ENCODE peak calls at places on chromosomes 7 and 10, in ten cellular contexts. G is stimulated activated CD8-positive, alpha-beta memory T cell treated with anti-CD3 and anti-CD28 coated beads, Interleukin-12 subunit alpha, Interleukin-12 subunit beta, amount 100 ng/mL, for 1 hour; F is iris pigment epithelial cell; L is heart right ventricle; M is neuronal stem cell; N is caudate nucleus; Z is stimulated activated CD4-positive, alpha-beta T cell treated with anti-CD3 and anti-CD28 coated beads, Interleukin-4, amount 100 ng/mL, for 24 hours; A is posterior cingulate gyrus; U is substantia nigra; B is GM03348. I is an unnamed sample.

GRCh38 chr7:116322541-116322940 is 112.2 kb downstream of the TES start:
- DNase-seq in M (no peak), G (no peak), L (no peak), Z (no peak), N (no peak), A (no peak), U (no peak), B (no peak), F (peak), I (no peak)

GRCh38 chr7:157429001-157429679 is 92.3 kb downstream of the DNAJB6 start:
- DNase-seq in G (no peak), M (no peak), Z (no peak), U (no peak), F (no peak), B (no peak), L (no peak), N (no peak), A (no peak), I (no peak)

GRCh38 chr7:1586827-1587705 is 17.2 kb upstream of the PSMG3 start:
- DNase-seq in F (no peak), U (no peak), M (no peak), N (no peak), G (no peak), Z (no peak), A (no peak), L (no peak), B (no peak), I (no peak)

GRCh38 chr10:132702601-132703304 is 83.2 kb downstream of the NKX6-2 start:
- DNase-seq in A (no peak), F (no peak), G (no peak), L (no peak), B (no peak), U (no peak), Z (no peak), N (no peak), M (no peak), I (no peak)

GRCh38 chr10:96974348-96974747 is 142.2 kb downstream of the LCOR start:
- DNase-seq in M (no peak), Z (no peak), G (no peak), U (no peak), N (no peak), L (no peak), B (peak), A (no peak), F (peak), I (peak)

GRCh38 chr10:50439806-50440205 is 183.9 kb downstream of the SGMS1 start:
- DNase-seq in L (no peak), M (no peak), F (peak), G (no peak), Z (no peak), U (no peak), A (no peak), B (peak), N (no peak), I (no peak)

GRCh38 chr7:116731737-116732335 is 59.8 kb downstream of the MET start:
- DNase-seq in B (no peak), F (no peak), L (no peak), U (no peak), M (no peak), N (no peak), A (no peak), Z (no peak), G (no peak), I (no peak)

GRCh38 chr10:11036424-11037011 is 18.8 kb downstream of the CELF2 start:
- DNase-seq in A (no peak), Z (no peak), F (peak), L (peak), B (peak), M (peak), G (no peak), N (no peak), U (no peak), I (peak)

GRCh38 chr7:137674064-137674463 is 172.7 kb downstream of the DGKI start:
- DNase-seq in A (no peak), L (no peak), U (no peak), G (no peak), Z (no peak), N (no peak), B (no peak), M (no peak), F (no peak), I (no peak)

GRCh38 chr10:105041956-105042355 is 400.9 kb downstream of the SORCS3 start:
- DNase-seq in Z (no peak), G (no peak), B (no peak), U (no peak), N (no peak), F (no peak), A (no peak), M (no peak), L (no peak), I (no peak)

GRCh38 chr10:110184363-110184762 is 23.0 kb upstream of the MXI1 start:
- DNase-seq in L (no peak), Z (no peak), A (no peak), F (no peak), U (no peak), N (no peak), G (no peak), B (no peak), M (no peak), I (no peak)

GRCh38 chr7:91288208-91288824 is 24.1 kb downstream of the FZD1 start:
- DNase-seq in B (no peak), F (peak), N (no peak), A (peak), U (peak), M (no peak), L (peak), Z (no peak), G (no peak), I (peak)

GRCh38 chr10:5965266-5965665 is 12.1 kb downstream of the IL15RA start:
- DNase-seq in B (no peak), Z (no peak), N (no peak), L (no peak), G (no peak), M (no peak), U (no peak), F (no peak), A (no peak), I (no peak)